ENCODE peak calls at places on chromosomes 2 and 18, in four cellular contexts. Y is pancreas; B is right cardiac atrium; J is CD8-positive, alpha-beta T cell. L is an unnamed sample.

GRCh38 chr2:231355802-231356473 is 39.6 kb upstream of the B3GNT7 start:
- DNase-seq in Y (no peak), B (no peak), J (no peak), L (no peak)

GRCh38 chr2:149562304-149562703 is 25.3 kb downstream of the MMADHC start:
- DNase-seq in Y (no peak), B (no peak), J (no peak), L (no peak)

GRCh38 chr2:238478216-238478615 is 51.5 kb downstream of the ASB1 start:
- DNase-seq in Y (no peak), B (no peak), J (no peak), L (no peak)

GRCh38 chr2:188132385-188132784 is 159.3 kb upstream of the GULP1 start:
- DNase-seq in Y (no peak), B (peak), J (no peak), L (no peak)

GRCh38 chr2:95073856-95074662 is 47.5 kb downstream of the MRPS5 start:
- DNase-seq in Y (no peak), B (no peak), J (no peak), L (no peak)

GRCh38 chr2:88450925-88451575 is 1.4 kb downstream of the FOXI3 start:
- DNase-seq in Y (no peak), B (no peak), J (no peak), L (no peak)

GRCh38 chr2:219798430-219798829 is 171.0 kb downstream of the SLC4A3 start:
- DNase-seq in Y (no peak), B (no peak), J (no peak), L (no peak)

GRCh38 chr2:163990554-163990953 is 254.7 kb upstream of the FIGN start:
- DNase-seq in Y (no peak), B (no peak), J (no peak), L (no peak)

GRCh38 chr2:44455877-44456276 is 94.1 kb downstream of the CAMKMT start:
- DNase-seq in Y (no peak), B (no peak), J (no peak), L (no peak)

GRCh38 chr18:5890606-5891360 is 4.5 kb downstream of the TMEM200C start:
- DNase-seq in Y (peak), B (peak), J (peak), L (peak)

DNA sequence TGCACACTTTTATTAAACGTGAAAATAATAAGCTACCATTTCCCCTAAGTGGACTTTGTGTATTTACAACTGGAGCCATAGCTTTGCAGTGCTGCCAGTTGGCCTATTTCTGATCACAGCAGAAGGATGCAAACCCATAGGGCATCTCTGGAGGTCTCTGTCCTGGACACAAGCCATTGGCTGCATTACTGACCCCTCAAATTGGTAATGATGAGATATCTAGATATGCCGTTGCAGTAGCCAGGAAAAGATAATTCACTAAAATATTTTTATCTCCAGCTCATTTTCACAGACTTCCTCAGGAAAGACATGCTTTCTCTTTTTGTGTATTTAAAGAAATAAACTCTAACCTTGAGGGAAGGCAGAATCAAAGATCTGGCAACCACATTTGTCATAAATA is 182.5 kb downstream of the TDRD15 start:
- DNase-seq in Y (no peak), B (no peak), J (no peak), L (no peak)
- H3K4me3 ChIP-seq in Y (no peak), B (no peak), J (no peak), L (no peak)

DNA sequence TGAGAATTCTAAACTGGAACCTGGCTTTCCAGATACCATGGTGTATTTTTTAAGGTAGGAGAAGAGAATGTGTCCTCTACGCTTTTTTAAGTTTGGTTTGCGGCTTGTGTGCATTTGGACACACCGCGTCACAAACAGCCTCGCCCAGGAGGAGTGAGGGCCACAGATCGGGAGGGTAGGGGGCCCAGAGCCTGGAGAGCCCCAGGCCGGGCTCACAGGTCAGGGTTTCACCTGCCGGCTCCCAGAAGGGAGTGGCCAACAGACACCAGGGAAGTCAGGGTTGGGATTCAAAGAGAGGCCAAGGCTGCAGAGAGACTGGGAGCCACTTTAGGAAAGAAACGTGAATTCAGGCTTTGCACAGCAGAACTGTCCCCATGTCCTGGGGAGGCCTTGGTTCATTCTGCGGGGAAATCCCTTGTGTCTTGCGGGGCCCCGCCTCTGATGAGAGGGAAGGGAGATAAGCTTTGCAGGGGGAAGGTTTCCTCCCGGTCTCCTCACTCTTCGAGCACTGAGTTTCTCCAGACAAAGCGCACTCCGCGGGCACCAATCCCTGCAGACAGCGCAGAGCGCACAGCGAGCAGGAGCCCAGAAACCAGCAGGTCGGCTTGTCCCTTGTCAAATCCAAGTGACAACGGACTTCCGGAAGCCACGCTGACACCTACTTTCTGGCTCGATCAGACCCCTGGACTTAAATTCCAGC is 2.0 kb upstream of the TUBB6 start:
- DNase-seq in Y (no peak), B (no peak), J (no peak), L (no peak)
- H3K4me3 ChIP-seq in Y (no peak), B (no peak), J (no peak), L (no peak)

GRCh38 chr2:96319396-96319795 is 5.7 kb upstream of the ITPRIPL1 start:
- DNase-seq in Y (no peak), B (no peak), J (no peak), L (no peak)
- H3K4me3 ChIP-seq in Y (no peak), B (no peak), J (no peak), L (no peak)

DNA sequence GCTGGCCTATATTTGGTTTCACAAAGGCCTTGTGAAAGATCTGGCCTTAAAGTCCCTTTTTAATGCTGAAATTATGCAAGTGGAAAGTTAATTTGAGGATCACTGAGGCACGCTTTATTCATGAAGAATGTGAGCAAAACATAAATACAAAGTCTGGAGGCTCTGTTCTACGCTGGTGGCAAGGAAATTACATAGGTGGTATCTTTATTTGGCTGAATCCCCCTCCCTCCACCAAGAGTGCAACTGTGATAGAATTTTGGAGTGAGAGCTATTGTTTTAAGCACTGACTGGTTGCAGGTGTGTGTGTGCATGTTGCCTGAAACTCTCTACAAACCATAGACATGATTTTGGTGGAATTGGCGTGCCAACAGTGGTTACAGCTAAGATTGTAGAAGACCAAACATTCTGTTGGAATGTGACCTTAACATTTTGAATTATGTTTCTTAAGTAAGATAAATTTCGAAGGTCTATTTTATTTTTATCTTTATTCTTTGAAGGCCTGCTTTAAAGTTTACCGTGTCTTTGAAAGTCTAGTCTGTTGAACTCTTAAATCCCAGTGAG is 114.3 kb downstream of the SPTBN1 start:
- DNase-seq in Y (no peak), B (no peak), J (no peak), L (no peak)
- H3K4me3 ChIP-seq in Y (no peak), B (no peak), J (peak), L (peak)